ENCODE peak calls at places on chromosomes 16 and 17, in ten cellular contexts. S, B, Y, V, E, O, W, X, M and H are unnamed samples.

GRCh38 chr17:43411369-43411677 is 12.5 kb downstream of the ARL4D start:
- DNase-seq in S (no peak), B (no peak), Y (no peak), V (no peak), E (no peak), O (no peak), W (no peak), X (no peak), M (no peak), H (no peak)

GRCh38 chr17:33732116-33732515 is 439.0 kb upstream of the ASIC2 start:
- DNase-seq in S (no peak), B (no peak), Y (peak), V (peak), E (no peak), O (no peak), W (no peak), X (no peak), M (no peak), H (no peak)

GRCh38 chr16:11560701-11561439 is 25.8 kb downstream of the LITAF start:
- DNase-seq in S (no peak), B (no peak), Y (no peak), V (no peak), E (no peak), O (peak), W (no peak), X (peak), M (peak), H (no peak)

GRCh38 chr17:79354173-79354820 is 256.6 kb downstream of the RBFOX3 start:
- DNase-seq in S (no peak), B (no peak), Y (no peak), V (no peak), E (no peak), O (no peak), W (no peak), X (no peak), M (no peak), H (no peak)

GRCh38 chr16:318628-319027 is 33.9 kb downstream of the AXIN1 start:
- DNase-seq in S (peak), B (no peak), Y (no peak), V (no peak), E (no peak), O (no peak), W (no peak), X (no peak), M (no peak), H (no peak)

GRCh38 chr17:31054761-31055160 is 40.0 kb upstream of the NF1 start:
- DNase-seq in S (no peak), B (no peak), Y (no peak), V (no peak), E (no peak), O (no peak), W (no peak), X (no peak), M (no peak), H (no peak)

GRCh38 chr17:44707755-44708400 is 587 bp upstream of the DBF4B start:
- DNase-seq in S (no peak), B (peak), Y (peak), V (no peak), E (no peak), O (no peak), W (no peak), X (no peak), M (no peak), H (no peak)

GRCh38 chr17:63944736-63945499 is 12.8 kb upstream of the CD79B start:
- DNase-seq in S (no peak), B (no peak), Y (no peak), V (no peak), E (no peak), O (no peak), W (no peak), X (no peak), M (no peak), H (no peak)

GRCh38 chr17:43855061-43855460 is 8.1 kb downstream of the CD300LG start:
- DNase-seq in S (no peak), B (no peak), Y (no peak), V (no peak), E (no peak), O (no peak), W (no peak), X (no peak), M (no peak), H (no peak)

GRCh38 chr16:66619534-66620418 is 15.3 kb downstream of the CMTM3 start:
- DNase-seq in S (no peak), B (peak), Y (peak), V (peak), E (no peak), O (no peak), W (no peak), X (peak), M (no peak), H (peak)

GRCh38 chr17:2094891-2095535 is 40.1 kb downstream of the HIC1 start:
- DNase-seq in S (no peak), B (peak), Y (peak), V (peak), E (peak), O (peak), W (peak), X (peak), M (peak), H (no peak)

GRCh38 chr16:49548571-49548970 is 175.0 kb downstream of the C16orf78 start:
- DNase-seq in S (no peak), B (no peak), Y (no peak), V (no peak), E (no peak), O (no peak), W (no peak), X (no peak), M (no peak), H (no peak)

GRCh38 chr16:73053379-73054130 is 5.6 kb upstream of the ZFHX3 start:
- DNase-seq in S (peak), B (peak), Y (peak), V (peak), E (no peak), O (no peak), W (no peak), X (peak), M (no peak), H (no peak)

DNA sequence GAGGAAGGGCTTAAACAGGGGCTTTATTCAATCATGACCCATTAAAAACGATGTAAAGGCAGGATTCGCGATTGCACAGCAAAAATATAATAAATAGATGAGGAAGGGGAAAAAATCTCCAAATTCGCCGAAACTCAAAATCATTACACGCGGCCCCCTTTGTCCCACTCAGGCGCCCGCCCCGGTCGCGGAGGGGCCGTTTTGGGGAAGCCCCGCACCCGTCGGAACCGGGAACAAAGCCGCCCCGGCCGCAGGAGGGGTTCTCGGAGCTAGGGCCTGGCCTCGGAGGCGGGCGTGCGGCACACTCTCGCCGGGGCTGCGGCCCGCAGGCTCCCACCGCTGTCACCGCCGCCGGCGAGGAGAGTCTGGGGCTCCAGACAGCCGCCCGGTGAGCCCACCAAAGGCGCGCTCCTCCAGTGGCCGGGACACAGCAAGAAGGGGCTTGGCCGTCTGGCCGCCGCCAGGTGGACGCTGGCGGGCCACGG is 521 bp downstream of the C16orf87 start:
- DNase-seq in S (no peak), B (no peak), Y (peak), V (no peak), E (peak), O (peak), W (peak), X (peak), M (no peak), H (no peak)
- TF ChIP-seq CTCF in S (no peak), B (no peak), Y (no peak), V (no peak), E (no peak), O (peak), W (no peak), X (no peak), M (no peak), H (no peak)

DNA sequence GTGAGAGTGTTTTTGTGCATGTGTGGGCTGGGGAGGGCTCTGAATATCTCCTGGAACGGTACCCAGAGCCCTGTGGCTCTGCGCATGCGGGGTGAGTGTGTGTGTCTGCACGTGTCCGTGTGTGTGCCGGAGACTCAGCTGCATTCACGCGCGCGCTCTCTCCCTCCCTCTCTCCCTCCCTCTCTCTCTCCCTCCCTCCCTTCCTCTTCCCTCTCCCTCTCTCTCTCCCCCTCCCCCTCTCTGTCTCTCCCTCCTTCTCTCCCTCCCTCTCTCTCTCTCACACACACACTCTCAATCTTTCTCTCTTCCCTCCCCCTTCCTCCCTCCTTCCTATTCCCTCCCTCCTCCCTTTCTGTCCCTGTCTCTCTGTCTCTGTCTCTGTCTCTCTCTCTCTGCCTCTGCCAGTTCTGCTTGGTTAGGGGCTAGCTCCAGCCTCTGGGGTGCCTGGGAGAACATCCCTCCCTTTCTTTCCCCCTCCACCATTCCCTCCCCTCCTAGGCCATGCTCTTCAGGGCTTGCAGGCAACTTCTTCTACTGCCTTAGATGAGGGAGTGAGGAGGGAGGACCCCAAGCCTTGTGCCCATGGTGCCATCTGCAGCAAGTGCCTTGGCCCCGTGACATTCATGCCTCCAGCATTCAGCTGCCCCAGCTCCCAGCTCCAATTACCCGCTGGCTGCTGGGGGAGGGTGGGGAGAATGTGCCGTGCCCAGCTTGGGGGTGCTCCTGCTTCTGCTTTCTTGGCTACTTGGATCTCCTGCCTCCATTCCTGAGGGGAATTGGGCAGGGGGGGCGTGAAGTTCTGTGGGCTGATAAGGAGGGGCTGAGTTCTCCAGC is 6.4 kb downstream of the THRA start:
- DNase-seq in S (peak), B (peak), Y (peak), V (peak), E (peak), O (peak), W (peak), X (peak), M (peak), H (no peak)
- H3K4me3 ChIP-seq in S (peak), B (peak), Y (no peak), V (peak), E (peak), O (no peak), W (peak), X (peak), M (peak), H (peak)

GRCh38 chr16:1350691-1351090 is 987 bp downstream of the TSR3 start:
- DNase-seq in S (peak), B (no peak), Y (no peak), V (no peak), E (no peak), O (no peak), W (no peak), X (no peak), M (no peak), H (no peak)

GRCh38 chr16:1349351-1349750 is 2.3 kb downstream of the TSR3 start:
- DNase-seq in S (peak), B (no peak), Y (no peak), V (no peak), E (no peak), O (no peak), W (no peak), X (no peak), M (no peak), H (no peak)

GRCh38 chr16:1349951-1350350 is 1.7 kb downstream of the TSR3 start:
- DNase-seq in S (peak), B (no peak), Y (no peak), V (no peak), E (no peak), O (no peak), W (no peak), X (no peak), M (no peak), H (no peak)

GRCh38 chr16:1351215-1351581 is 480 bp downstream of the TSR3 start:
- DNase-seq in S (no peak), B (no peak), Y (no peak), V (no peak), E (no peak), O (no peak), W (no peak), X (no peak), M (no peak), H (no peak)

GRCh38 chr16:1351582-1352362 is at the start of the genes GNPTG and TSR3:
- DNase-seq in S (peak), B (peak), Y (peak), V (peak), E (peak), O (peak), W (peak), X (peak), M (peak), H (peak)
- TF ChIP-seq CTCF in S (peak), B (no peak), Y (no peak), V (no peak), E (no peak), O (no peak), W (no peak), X (no peak), M (peak), H (no peak)

DNA sequence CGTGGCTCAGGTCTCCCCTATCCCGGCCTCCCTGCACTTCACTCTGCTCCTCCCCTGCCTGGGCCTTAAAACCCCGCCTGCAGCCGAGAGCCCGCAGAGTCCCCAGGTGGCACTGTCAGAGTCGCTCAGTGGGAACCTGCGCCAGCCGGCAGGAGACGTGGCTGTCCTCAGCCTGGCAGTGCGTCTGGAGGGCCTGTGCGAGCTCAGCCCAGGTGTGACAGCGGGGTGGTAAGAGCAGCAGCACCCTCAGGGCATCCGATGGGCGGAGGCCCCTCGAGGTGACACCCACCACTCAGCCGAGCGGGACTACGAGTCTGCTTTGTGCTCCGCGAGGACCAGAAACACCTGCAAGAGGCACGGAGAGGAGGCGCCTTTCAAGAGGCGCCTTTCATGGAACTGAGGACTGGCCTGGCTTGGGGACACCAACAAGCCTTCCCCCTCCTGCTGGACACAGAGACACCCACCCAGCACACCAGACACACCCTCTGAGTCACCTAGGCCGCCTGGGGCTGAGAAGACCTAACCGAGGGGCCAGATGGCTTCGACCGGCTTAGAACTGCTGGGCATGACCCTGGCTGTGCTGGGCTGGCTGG is at the start of gene CLDN9:
- DNase-seq in S (peak), B (no peak), Y (no peak), V (no peak), E (no peak), O (peak), W (no peak), X (no peak), M (no peak), H (no peak)
- H3K4me3 ChIP-seq in S (no peak), B (no peak), Y (no peak), V (no peak), E (no peak), O (no peak), W (no peak), X (no peak), M (no peak), H (no peak)

GRCh38 chr17:6557040-6557438 is 684 bp upstream of the PITPNM3 start:
- DNase-seq in S (no peak), B (no peak), Y (no peak), V (no peak), E (no peak), O (no peak), W (no peak), X (no peak), M (no peak), H (no peak)

GRCh38 chr17:6556121-6557039 is at the start of gene PITPNM3:
- DNase-seq in S (peak), B (no peak), Y (no peak), V (no peak), E (peak), O (peak), W (no peak), X (no peak), M (no peak), H (no peak)

GRCh38 chr17:6554871-6555330 is 1.5 kb downstream of the PITPNM3 start:
- DNase-seq in S (no peak), B (no peak), Y (no peak), V (no peak), E (no peak), O (peak), W (no peak), X (no peak), M (no peak), H (no peak)

GRCh38 chr17:6554336-6554735 is 2.0 kb downstream of the PITPNM3 start:
- DNase-seq in S (no peak), B (no peak), Y (no peak), V (no peak), E (no peak), O (no peak), W (no peak), X (no peak), M (no peak), H (no peak)

GRCh38 chr17:6555331-6556120 is 829 bp downstream of the PITPNM3 start:
- DNase-seq in S (peak), B (peak), Y (peak), V (peak), E (peak), O (peak), W (no peak), X (peak), M (no peak), H (no peak)
- TF ChIP-seq CTCF in S (no peak), B (no peak), Y (peak), V (no peak), E (no peak), O (no peak), W (no peak), X (no peak), M (no peak), H (no peak)

DNA sequence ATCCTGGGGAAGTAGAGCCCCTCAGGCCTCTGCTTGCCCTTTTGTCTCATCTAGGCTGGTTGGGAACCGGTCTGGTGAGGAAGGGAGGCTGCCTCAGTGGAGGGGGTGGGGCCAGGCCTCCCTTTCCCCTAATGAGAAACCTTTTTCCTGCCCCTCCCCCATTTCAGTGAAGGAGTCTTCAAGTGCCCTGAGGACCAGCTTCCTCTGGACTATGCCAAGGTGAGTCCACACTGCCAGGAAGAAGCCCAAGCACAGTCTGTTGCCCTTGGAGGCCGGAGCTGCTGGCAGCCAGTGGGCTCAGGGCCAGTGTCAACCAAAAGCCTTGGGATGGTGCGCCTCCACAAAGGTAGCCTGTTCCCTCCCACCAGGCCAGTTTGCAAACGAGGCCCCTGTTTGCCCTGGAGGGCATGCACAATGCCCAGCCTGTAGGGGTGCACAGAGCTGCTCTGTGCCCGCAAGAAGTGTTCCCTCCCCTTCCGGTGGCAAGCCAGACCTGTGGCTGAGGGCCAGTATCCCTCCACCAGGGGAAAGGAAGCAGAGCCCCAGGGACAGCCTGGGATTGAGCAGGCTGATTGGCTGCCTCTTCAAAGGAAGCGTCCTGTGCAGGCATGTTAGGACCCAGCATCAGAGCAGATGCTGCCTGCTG is 3.4 kb downstream of the TRAF4 start:
- DNase-seq in S (peak), B (no peak), Y (no peak), V (no peak), E (peak), O (peak), W (no peak), X (no peak), M (no peak), H (no peak)
- H3K4me3 ChIP-seq in S (no peak), B (no peak), Y (no peak), V (no peak), E (peak), O (no peak), W (no peak), X (no peak), M (no peak), H (peak)

GRCh38 chr17:28554565-28554964 is 2.1 kb upstream of the UNC119 start:
- DNase-seq in S (no peak), B (peak), Y (no peak), V (no peak), E (no peak), O (no peak), W (no peak), X (no peak), M (no peak), H (no peak)
- TF ChIP-seq CTCF in S (no peak), B (peak), Y (no peak), V (no peak), E (no peak), O (no peak), W (no peak), X (no peak), M (no peak), H (no peak)

GRCh38 chr17:73166731-73167581 is 2.1 kb downstream of the SSTR2 start:
- DNase-seq in S (no peak), B (peak), Y (no peak), V (no peak), E (no peak), O (no peak), W (no peak), X (no peak), M (no peak), H (no peak)
- H3K4me3 ChIP-seq in S (no peak), B (peak), Y (no peak), V (no peak), E (peak), O (no peak), W (peak), X (no peak), M (no peak), H (peak)

GRCh38 chr17:16467886-16468285 is 24.1 kb downstream of the LRRC75A start:
- DNase-seq in S (no peak), B (peak), Y (no peak), V (no peak), E (no peak), O (no peak), W (no peak), X (no peak), M (no peak), H (no peak)

GRCh38 chr17:16473286-16474011 is 18.5 kb downstream of the LRRC75A start:
- DNase-seq in S (peak), B (no peak), Y (no peak), V (no peak), E (no peak), O (no peak), W (no peak), X (no peak), M (no peak), H (no peak)

GRCh38 chr17:16468428-16468992 is 23.5 kb downstream of the LRRC75A start:
- DNase-seq in S (no peak), B (no peak), Y (no peak), V (no peak), E (no peak), O (no peak), W (no peak), X (no peak), M (no peak), H (no peak)

GRCh38 chr17:16472539-16472938 is 19.5 kb downstream of the LRRC75A start:
- DNase-seq in S (no peak), B (peak), Y (no peak), V (no peak), E (no peak), O (no peak), W (no peak), X (no peak), M (no peak), H (no peak)

GRCh38 chr17:16470302-16470701 is 21.7 kb downstream of the LRRC75A start:
- DNase-seq in S (no peak), B (no peak), Y (no peak), V (no peak), E (no peak), O (no peak), W (no peak), X (no peak), M (no peak), H (no peak)
- TF ChIP-seq CTCF in S (no peak), B (peak), Y (no peak), V (no peak), E (no peak), O (no peak), W (no peak), X (peak), M (no peak), H (peak)